ENCODE peak calls at places on chromosome 7, in ten cellular contexts. Z is mesendoderm, H is mammary epithelial cell, D is keratinocyte, M is fibroblast of lung, G is neuronal stem cell, P is mesenchymal stem cell, N is IMR-90, C is neural progenitor cell, A is colonic mucosa. Y is an unnamed sample.

GRCh38 chr7:42493436-42494198 is 256.6 kb upstream of the GLI3 start:
- DNase-seq in Z (peak; percentile 69), H (peak; percentile 81), D (no peak), M (peak; percentile 95), G (peak; percentile 47), P (peak; percentile 94), N (peak; percentile 76), C (peak; percentile 79), A (peak; percentile 63), Y (peak; percentile 58)

GRCh38 chr7:150668472-150668911 is 17.0 kb upstream of the GIMAP2 start:
- DNase-seq in Z (no peak), H (no peak), D (no peak), M (no peak), G (no peak), P (no peak), N (no peak), C (no peak), A (no peak), Y (no peak)

GRCh38 chr7:120226188-120226587 is 46.8 kb upstream of the KCND2 start:
- DNase-seq in Z (no peak), H (no peak), D (no peak), M (no peak), G (no peak), P (no peak), N (no peak), C (no peak), A (no peak), Y (no peak)

GRCh38 chr7:128453836-128454804 is 1.6 kb upstream of the HILPDA start:
- DNase-seq in Z (peak; percentile 95), H (no peak), D (no peak), M (peak; percentile 91), G (peak; percentile 65), P (peak; percentile 90), N (peak; percentile 82), C (peak; percentile 88), A (peak; percentile 51), Y (peak; percentile 88)

GRCh38 chr7:86942995-86943394 is 116.5 kb downstream of the ELAPOR2 start:
- DNase-seq in Z (no peak), H (no peak), D (no peak), M (no peak), G (no peak), P (no peak), N (no peak), C (no peak), A (no peak), Y (no peak)

GRCh38 chr7:14934831-14935230 is 32.3 kb upstream of the DGKB start:
- DNase-seq in Z (no peak), H (no peak), D (no peak), M (no peak), G (no peak), P (no peak), N (no peak), C (no peak), A (no peak), Y (no peak)

GRCh38 chr7:140640060-140640611 is 477 bp downstream of the DENND2A start:
- DNase-seq in Z (peak; percentile 67), H (no peak), D (no peak), M (peak; percentile 56), G (no peak), P (peak; percentile 66), N (peak; percentile 50), C (peak; percentile 76), A (no peak), Y (no peak)

GRCh38 chr7:101195884-101196283 is 5.0 kb downstream of the MOGAT3 start:
- DNase-seq in Z (no peak), H (no peak), D (no peak), M (no peak), G (no peak), P (no peak), N (no peak), C (no peak), A (no peak), Y (no peak)

GRCh38 chr7:27184342-27185012 is 555 bp downstream of the HOXA11 start:
- DNase-seq in Z (no peak), H (peak; percentile 21), D (no peak), M (peak; percentile 15), G (no peak), P (peak; percentile 55), N (peak; percentile 27), C (peak; percentile 48), A (no peak), Y (no peak)

GRCh38 chr7:42495251-42495650 is 258.2 kb upstream of the GLI3 start:
- DNase-seq in Z (no peak), H (peak; percentile 52), D (no peak), M (peak; percentile 74), G (no peak), P (peak; percentile 21), N (no peak), C (no peak), A (no peak), Y (no peak)

GRCh38 chr7:100200693-100201092 is 19.1 kb upstream of the PVRIG start:
- DNase-seq in Z (no peak), H (no peak), D (no peak), M (no peak), G (no peak), P (no peak), N (no peak), C (no peak), A (peak; percentile 60), Y (no peak)

GRCh38 chr7:104758504-104758903 is 255.5 kb upstream of the KMT2E start:
- DNase-seq in Z (no peak), H (peak; percentile 8), D (no peak), M (no peak), G (no peak), P (no peak), N (no peak), C (no peak), A (no peak), Y (no peak)
- H3K9ac ChIP-seq in Z (no peak overlapping the region), H (no peak overlapping the region), D (no peak overlapping the region), M (no peak overlapping the region), G (no peak overlapping the region), P (no peak overlapping the region), N (no peak overlapping the region), C (no peak overlapping the region), A (no peak overlapping the region), Y (no peak overlapping the region)

GRCh38 chr7:117270371-117270770 is 52.5 kb downstream of the WNT2 start:
- DNase-seq in Z (no peak), H (no peak), D (no peak), M (peak; percentile 63), G (no peak), P (peak; percentile 14), N (peak; percentile 74), C (no peak), A (no peak), Y (no peak)
- H3K9ac ChIP-seq in Z (no peak overlapping the region), H (no peak overlapping the region), D (peak overlapping the region; percentile 44), M (no peak overlapping the region), G (no peak overlapping the region), P (peak overlapping the region; percentile 94), N (no peak overlapping the region), C (no peak overlapping the region), A (no peak overlapping the region), Y (no peak overlapping the region)

GRCh38 chr7:4730971-4731370 is 44.5 kb upstream of the AP5Z1 start:
- DNase-seq in Z (peak; percentile 51), H (no peak), D (no peak), M (no peak), G (no peak), P (no peak), N (no peak), C (no peak), A (no peak), Y (no peak)

GRCh38 chr7:4730276-4730675 is 45.1 kb upstream of the AP5Z1 start:
- DNase-seq in Z (no peak), H (no peak), D (no peak), M (no peak), G (no peak), P (no peak), N (no peak), C (no peak), A (no peak), Y (no peak)

GRCh38 chr7:4727914-4728705 is 46.0 kb downstream of the FOXK1 start:
- DNase-seq in Z (no peak), H (no peak), D (no peak), M (no peak), G (no peak), P (peak; percentile 45), N (no peak), C (no peak), A (no peak), Y (no peak)

GRCh38 chr7:4731803-4732202 is 43.6 kb upstream of the AP5Z1 start:
- DNase-seq in Z (no peak), H (no peak), D (no peak), M (no peak), G (no peak), P (no peak), N (no peak), C (no peak), A (no peak), Y (no peak)

DNA sequence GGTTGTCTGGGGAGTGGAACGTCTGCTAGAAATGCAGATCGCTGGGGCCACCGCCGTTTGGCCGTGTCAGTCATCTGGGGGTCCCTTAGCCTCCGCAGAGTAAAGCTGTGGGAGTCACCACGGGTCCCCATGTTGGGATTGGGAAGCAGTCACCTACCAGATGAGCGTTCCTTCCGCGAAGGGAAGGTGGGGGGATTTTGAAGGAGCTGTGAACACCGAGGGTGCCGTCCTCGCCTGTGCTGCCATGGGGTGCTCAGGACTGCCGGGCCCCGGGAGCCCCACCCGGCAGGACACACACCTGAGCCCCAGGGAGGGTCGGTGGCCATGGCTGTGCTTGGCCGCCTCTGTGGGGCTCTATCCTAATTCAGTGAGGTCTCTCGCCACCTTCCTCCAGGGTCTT is 46.2 kb upstream of the AP5Z1 start:
- DNase-seq in Z (no peak), H (no peak), D (no peak), M (no peak), G (no peak), P (no peak), N (no peak), C (no peak), A (no peak), Y (no peak)
- H3K9ac ChIP-seq in Z (no peak overlapping the region), H (no peak overlapping the region), D (no peak overlapping the region), M (no peak overlapping the region), G (no peak overlapping the region), P (no peak overlapping the region), N (no peak overlapping the region), C (no peak overlapping the region), A (no peak overlapping the region), Y (no peak overlapping the region)

GRCh38 chr7:728602-729001 is 1.5 kb upstream of the PRKAR1B start:
- DNase-seq in Z (no peak), H (no peak), D (no peak), M (no peak), G (no peak), P (no peak), N (no peak), C (no peak), A (peak; percentile 15), Y (no peak)
- H3K9ac ChIP-seq in Z (peak overlapping the region; percentile 42), H (no peak overlapping the region), D (no peak overlapping the region), M (no peak overlapping the region), G (no peak overlapping the region), P (peak overlapping the region; percentile 54), N (no peak overlapping the region), C (no peak overlapping the region), A (no peak overlapping the region), Y (no peak overlapping the region)

Y was measured in NT2/D1.